ENCODE peak calls at places on chromosomes 4 and X, in eight cellular contexts. I is heart left ventricle, B is SK-N-SH, L is mammary epithelial cell, E is fibroblast of pulmonary artery, D is astrocyte of the cerebellum, F is GM23338, J is retinal pigment epithelial cell. M is an unnamed sample.

GRCh38 chr4:51859476-51860032 is 16.6 kb downstream of the DCUN1D4 start:
- DNase-seq in I (no peak), B (no peak), L (no peak), E (no peak), D (no peak), F (no peak), J (no peak), M (no peak)

GRCh38 chr4:108395786-108396185 is 224.6 kb upstream of the RPL34 start:
- DNase-seq in I (no peak), B (no peak), L (no peak), E (no peak), D (no peak), F (no peak), J (no peak), M (no peak)

GRCh38 chrX:36867143-36867542 is 141.0 kb upstream of the FAM47C start:
- DNase-seq in I (no peak), B (peak), L (peak), E (peak), D (peak), F (peak), J (no peak), M (no peak)

GRCh38 chrX:115560978-115561604 is at the start of gene PLS3:
- DNase-seq in I (peak), B (peak), L (peak), E (peak), D (peak), F (peak), J (peak), M (no peak)

GRCh38 chrX:32871636-32872035 is 339.7 kb downstream of the DMD start:
- DNase-seq in I (no peak), B (no peak), L (peak), E (peak), D (no peak), F (no peak), J (no peak), M (no peak)

GRCh38 chr4:104969394-104970066 is 177.1 kb upstream of the TET2 start:
- DNase-seq in I (no peak), B (no peak), L (peak), E (no peak), D (no peak), F (no peak), J (no peak), M (no peak)

GRCh38 chrX:1231850-1232505 is 19.5 kb upstream of the CRLF2 start:
- DNase-seq in I (no peak), B (no peak), L (no peak), E (no peak), D (no peak), F (no peak), J (no peak), M (no peak)

GRCh38 chr4:17811078-17811603 is 362 bp downstream of the NCAPG start:
- DNase-seq in I (peak), B (no peak), L (no peak), E (no peak), D (no peak), F (no peak), J (no peak), M (no peak)

GRCh38 chr4:7206856-7207567 is 14.7 kb downstream of the SORCS2 start:
- DNase-seq in I (peak), B (peak), L (peak), E (peak), D (peak), F (peak), J (peak), M (no peak)

GRCh38 chrX:8971116-8971515 is 62.8 kb downstream of the FAM9B start:
- DNase-seq in I (no peak), B (peak), L (peak), E (peak), D (peak), F (peak), J (no peak), M (peak)

GRCh38 chr4:95417531-95417930 is 131.2 kb downstream of the UNC5C start:
- DNase-seq in I (no peak), B (no peak), L (peak), E (no peak), D (no peak), F (no peak), J (no peak), M (no peak)

GRCh38 chrX:46642145-46642544 is 68.6 kb downstream of the CHST7 start:
- DNase-seq in I (no peak), B (peak), L (peak), E (peak), D (no peak), F (peak), J (no peak), M (peak)

GRCh38 chr4:6245246-6246169 is 24.1 kb upstream of the WFS1 start:
- DNase-seq in I (no peak), B (peak), L (no peak), E (no peak), D (no peak), F (peak), J (no peak), M (no peak)

GRCh38 chrX:989959-990510 is 222.4 kb downstream of the CRLF2 start:
- DNase-seq in I (peak), B (no peak), L (peak), E (peak), D (peak), F (no peak), J (peak), M (peak)

GRCh38 chr4:38413524-38414341 is 250.3 kb upstream of the KLF3 start:
- DNase-seq in I (no peak), B (no peak), L (no peak), E (no peak), D (no peak), F (no peak), J (no peak), M (no peak)

GRCh38 chrX:105424729-105425128 is 204.2 kb upstream of the TEX13A start:
- DNase-seq in I (no peak), B (no peak), L (no peak), E (no peak), D (no peak), F (no peak), J (no peak), M (no peak)

GRCh38 chr4:142265536-142265935 is 580.6 kb downstream of the INPP4B start:
- DNase-seq in I (peak), B (no peak), L (peak), E (peak), D (no peak), F (no peak), J (peak), M (peak)

GRCh38 chr4:115370012-115370411 is 256.6 kb upstream of the NDST4 start:
- DNase-seq in I (no peak), B (no peak), L (no peak), E (no peak), D (no peak), F (no peak), J (no peak), M (no peak)

GRCh38 chrX:68808686-68809357 is 20.0 kb upstream of the EFNB1 start:
- DNase-seq in I (no peak), B (peak), L (no peak), E (peak), D (no peak), F (peak), J (no peak), M (no peak)

GRCh38 chr4:10180603-10180926 is 64.0 kb upstream of the WDR1 start:
- DNase-seq in I (no peak), B (no peak), L (no peak), E (no peak), D (no peak), F (no peak), J (no peak), M (no peak)

GRCh38 chr4:80107374-80107773 is 34.3 kb upstream of the ANTXR2 start:
- DNase-seq in I (no peak), B (no peak), L (no peak), E (peak), D (no peak), F (no peak), J (no peak), M (no peak)

GRCh38 chr4:76012388-76012801 is 5.1 kb upstream of the CXCL9 start:
- DNase-seq in I (no peak), B (no peak), L (peak), E (peak), D (no peak), F (no peak), J (no peak), M (no peak)

GRCh38 chrX:8067754-8068469 is 103.2 kb downstream of the VCX2 start:
- DNase-seq in I (no peak), B (no peak), L (peak), E (peak), D (no peak), F (no peak), J (peak), M (no peak)

GRCh38 chrX:24005867-24006266 is 21.1 kb downstream of the KLHL15 start:
- DNase-seq in I (no peak), B (no peak), L (no peak), E (no peak), D (no peak), F (no peak), J (no peak), M (no peak)

GRCh38 chrX:134682081-134682480 is 23.8 kb upstream of the PLAC1 start:
- DNase-seq in I (no peak), B (no peak), L (no peak), E (no peak), D (no peak), F (no peak), J (no peak), M (no peak)

GRCh38 chr4:112968456-112969159 is 80.8 kb upstream of the ANK2 start:
- DNase-seq in I (no peak), B (no peak), L (peak), E (peak), D (no peak), F (no peak), J (no peak), M (no peak)

GRCh38 chr4:114907514-114908099 is 205.8 kb downstream of the NDST4 start:
- DNase-seq in I (no peak), B (no peak), L (no peak), E (no peak), D (no peak), F (no peak), J (no peak), M (no peak)

GRCh38 chr4:40681600-40682297 is 52.1 kb upstream of the RBM47 start:
- DNase-seq in I (no peak), B (no peak), L (no peak), E (no peak), D (no peak), F (no peak), J (no peak), M (no peak)

GRCh38 chr4:155578726-155579385 is 87.8 kb upstream of the GUCY1A1 start:
- DNase-seq in I (no peak), B (no peak), L (no peak), E (peak), D (no peak), F (no peak), J (peak), M (no peak)

GRCh38 chr4:8695237-8696219 is 103.0 kb downstream of the CPZ start:
- DNase-seq in I (peak), B (no peak), L (no peak), E (no peak), D (no peak), F (no peak), J (no peak), M (no peak)

GRCh38 chr4:47490550-47490949 is 5.5 kb downstream of the ATP10D start:
- DNase-seq in I (no peak), B (peak), L (peak), E (peak), D (no peak), F (peak), J (no peak), M (no peak)

GRCh38 chr4:5887361-5888221 is 5.3 kb downstream of the CRMP1 start:
- DNase-seq in I (no peak), B (peak), L (no peak), E (no peak), D (no peak), F (peak), J (no peak), M (no peak)

GRCh38 chr4:7165874-7166201 is 26.5 kb upstream of the SORCS2 start:
- DNase-seq in I (no peak), B (no peak), L (no peak), E (no peak), D (no peak), F (no peak), J (no peak), M (no peak)

GRCh38 chrX:84611843-84612636 is 109.8 kb upstream of the HDX start:
- DNase-seq in I (no peak), B (no peak), L (no peak), E (no peak), D (no peak), F (no peak), J (no peak), M (no peak)

GRCh38 chr4:8340721-8341680 is 71.4 kb downstream of the HTRA3 start:
- DNase-seq in I (peak), B (no peak), L (no peak), E (peak), D (no peak), F (no peak), J (no peak), M (no peak)

GRCh38 chr4:11698846-11699590 is 270.3 kb upstream of the HS3ST1 start:
- DNase-seq in I (no peak), B (no peak), L (peak), E (peak), D (peak), F (no peak), J (peak), M (no peak)

GRCh38 chr4:174260099-174260498 is 23.4 kb downstream of the FBXO8 start:
- DNase-seq in I (no peak), B (peak), L (peak), E (peak), D (no peak), F (no peak), J (peak), M (no peak)

GRCh38 chr4:159229164-159229563 is 126.3 kb downstream of the RAPGEF2 start:
- DNase-seq in I (no peak), B (no peak), L (peak), E (peak), D (peak), F (peak), J (peak), M (no peak)
- H3K4me3 ChIP-seq in I (peak), B (no peak), L (peak), E (no peak), D (no peak), F (no peak), J (peak), M (no peak)

GRCh38 chr4:53313510-53313909 is 52.4 kb downstream of the SCFD2 start:
- DNase-seq in I (no peak), B (peak), L (peak), E (peak), D (no peak), F (peak), J (no peak), M (no peak)

GRCh38 chr4:53306729-53307128 is 59.1 kb downstream of the SCFD2 start:
- DNase-seq in I (no peak), B (peak), L (no peak), E (no peak), D (no peak), F (no peak), J (no peak), M (no peak)

GRCh38 chr4:53309321-53310020 is 56.4 kb downstream of the SCFD2 start:
- DNase-seq in I (no peak), B (no peak), L (no peak), E (no peak), D (no peak), F (no peak), J (no peak), M (no peak)

GRCh38 chr4:53307210-53307609 is 58.7 kb downstream of the SCFD2 start:
- DNase-seq in I (no peak), B (no peak), L (no peak), E (no peak), D (no peak), F (no peak), J (no peak), M (no peak)

DNA sequence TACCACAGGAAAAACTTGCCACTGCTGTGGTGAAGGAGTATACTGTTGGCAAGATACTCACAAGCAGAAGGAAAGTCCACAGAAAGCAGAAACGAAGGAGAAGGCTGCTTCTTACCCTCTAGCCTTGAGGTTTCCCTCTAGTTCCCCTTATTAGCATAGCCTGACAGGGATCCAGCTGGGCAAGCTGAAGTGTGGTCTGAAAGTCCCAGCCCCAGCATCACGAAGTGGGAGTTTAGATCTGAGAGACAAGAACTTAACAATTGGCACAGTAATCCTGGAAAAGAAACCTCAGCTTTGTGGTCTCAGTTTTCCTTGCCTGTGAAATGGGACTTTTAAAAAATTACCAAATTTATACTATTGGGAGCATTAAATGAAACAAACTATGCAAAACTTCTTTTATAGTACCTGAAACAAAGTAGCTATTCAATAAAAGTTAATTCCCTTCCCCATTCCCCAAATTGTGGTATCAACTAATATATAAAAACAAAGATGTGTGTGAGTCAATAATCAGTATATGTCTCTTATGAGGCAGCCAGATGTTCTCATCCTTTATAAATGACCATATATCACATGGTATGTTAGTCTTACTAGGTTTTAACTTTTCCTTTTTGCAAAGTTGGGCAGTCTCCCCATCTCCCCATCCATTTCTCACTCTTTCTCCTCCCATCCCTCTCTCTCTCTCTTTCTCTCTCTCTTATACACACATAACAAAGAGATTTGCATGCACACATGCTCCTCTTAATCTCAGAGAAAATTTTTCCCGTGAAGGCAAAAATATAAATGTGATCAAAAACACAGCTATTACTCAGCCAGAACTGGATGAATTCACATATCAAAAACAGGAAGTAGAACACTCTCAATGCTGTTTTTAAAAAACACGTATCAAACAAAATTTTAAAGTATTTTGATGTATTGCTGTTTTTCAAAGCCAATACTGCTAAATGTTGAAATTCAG is 57.8 kb downstream of the SCFD2 start:
- DNase-seq in I (no peak), B (no peak), L (no peak), E (no peak), D (peak), F (no peak), J (no peak), M (no peak)
- H3K4me3 ChIP-seq in I (no peak), B (no peak), L (no peak), E (no peak), D (no peak), F (no peak), J (no peak), M (no peak)

DNA sequence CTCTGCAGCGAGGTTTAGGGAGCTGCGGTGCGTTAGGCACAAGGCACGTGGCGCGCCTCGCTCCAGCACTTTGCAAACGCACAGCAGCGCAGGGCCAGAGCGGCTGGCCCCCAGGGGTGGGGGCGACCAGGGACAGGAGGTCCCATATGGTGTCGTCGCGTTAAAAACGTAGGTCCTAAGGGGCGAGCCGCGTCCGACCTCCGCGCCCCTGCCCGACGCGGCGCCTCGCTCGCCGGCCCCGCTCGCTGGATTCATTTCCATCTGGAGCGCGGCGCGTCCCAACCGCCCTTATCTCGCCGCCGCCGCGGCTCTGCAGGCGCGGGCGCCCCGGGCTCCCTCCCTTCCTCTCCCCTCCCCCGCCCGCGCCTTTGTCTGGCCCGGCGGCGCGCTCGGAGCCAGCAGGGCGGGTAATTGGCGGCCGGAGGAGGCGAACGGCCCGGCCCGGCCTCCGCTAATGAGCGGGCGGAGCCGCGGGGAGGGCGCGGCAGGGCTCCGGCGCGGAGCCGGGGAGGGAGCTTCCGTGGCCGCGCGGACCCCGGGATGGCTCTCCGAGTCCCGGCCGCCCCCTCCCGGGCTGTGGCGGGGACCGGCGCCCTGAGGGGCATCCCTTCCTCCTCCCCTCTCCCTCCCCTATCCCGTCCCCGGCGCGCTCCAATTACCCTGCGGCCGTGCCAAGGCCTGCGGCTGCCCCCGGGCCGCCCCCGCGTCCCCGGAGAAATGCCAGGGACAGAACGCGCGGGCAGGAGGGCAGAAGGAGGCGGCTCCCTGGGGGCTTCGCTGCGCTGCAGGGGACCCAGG is 409.0 kb downstream of the BCOR start:
- DNase-seq in I (peak), B (peak), L (peak), E (peak), D (no peak), F (peak), J (no peak), M (no peak)
- H3K4me3 ChIP-seq in I (peak), B (peak), L (no peak), E (peak), D (peak), F (peak), J (peak), M (no peak)

GRCh38 chr4:92305878-92306520 is 2.2 kb downstream of the GRID2 start:
- DNase-seq in I (no peak), B (peak), L (no peak), E (no peak), D (no peak), F (peak), J (no peak), M (no peak)

GRCh38 chr4:92303621-92304027 is at the start of gene GRID2:
- DNase-seq in I (no peak), B (peak), L (peak), E (peak), D (no peak), F (peak), J (no peak), M (no peak)

GRCh38 chr4:92304073-92304472 is 307 bp downstream of the GRID2 start:
- DNase-seq in I (no peak), B (peak), L (no peak), E (peak), D (no peak), F (peak), J (no peak), M (no peak)

GRCh38 chr4:92304636-92305035 is 870 bp downstream of the GRID2 start:
- DNase-seq in I (no peak), B (peak), L (no peak), E (peak), D (no peak), F (peak), J (no peak), M (no peak)

GRCh38 chr4:92305148-92305877 is 1.5 kb downstream of the GRID2 start:
- DNase-seq in I (peak), B (peak), L (peak), E (peak), D (peak), F (peak), J (peak), M (no peak)
- H3K4me3 ChIP-seq in I (peak), B (peak), L (no peak), E (peak), D (peak), F (peak), J (peak), M (no peak)

DNA sequence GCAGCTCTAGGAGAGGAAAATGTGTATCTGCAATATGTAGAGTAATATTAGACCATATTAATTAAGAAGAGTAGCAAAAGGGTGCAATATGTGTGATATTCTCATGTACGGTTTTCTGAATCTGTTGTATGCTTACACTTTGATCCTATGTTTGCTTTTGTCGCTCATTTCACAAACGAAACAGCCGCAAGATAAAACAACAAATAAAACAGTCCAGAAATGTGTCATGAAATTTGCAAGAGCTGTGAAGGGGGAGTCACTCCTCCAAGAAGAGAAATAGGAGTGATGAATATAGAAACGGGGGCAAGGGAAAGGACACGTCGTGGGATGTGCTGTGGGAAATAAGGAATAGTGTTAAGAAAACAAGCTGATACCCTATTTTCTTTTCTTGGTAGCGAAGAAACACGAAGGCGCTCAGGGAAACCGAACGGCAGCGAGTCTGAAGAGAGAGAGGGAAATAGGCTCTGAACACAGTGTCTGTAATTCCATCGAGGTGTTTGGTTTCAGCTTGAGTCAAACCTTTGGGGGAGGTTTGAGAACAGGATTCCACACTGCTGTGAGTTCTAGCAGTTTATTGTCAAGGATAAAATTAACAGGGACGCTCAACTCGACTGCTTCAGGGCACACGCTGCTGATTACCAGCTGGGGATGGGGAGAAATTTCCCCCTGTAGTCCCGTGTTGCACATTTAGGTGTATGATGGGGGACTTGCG is 595.6 kb upstream of the TENM3 start:
- DNase-seq in I (no peak), B (no peak), L (peak), E (peak), D (no peak), F (peak), J (no peak), M (no peak)
- H3K4me3 ChIP-seq in I (no peak), B (no peak), L (no peak), E (peak), D (no peak), F (no peak), J (no peak), M (no peak)

M was measured in CD4-positive, CD25-positive, alpha-beta regulatory T cell.